ENCODE peak calls at places on chromosomes 16 and 17, in ten cellular contexts. M is adrenal gland, N is esophagus muscularis mucosa, K is testis, U is H1, L is A549, B is K562, E is ovary, X is transverse colon, T is stomach. Z is an unnamed sample.

GRCh38 chr17:17027442-17028058 is 14.7 kb upstream of the MPRIP start:
- DNase-seq in M (no peak), N (no peak), K (no peak), U (no peak), L (no peak), B (no peak), E (no peak), X (no peak), T (no peak), Z (no peak)

GRCh38 chr17:76996741-76997694 is 128.8 kb downstream of the MGAT5B start:
- DNase-seq in M (no peak), N (no peak), K (no peak), U (no peak), L (no peak), B (no peak), E (no peak), X (no peak), T (no peak), Z (no peak)

GRCh38 chr16:79339863-79340262 is 260.7 kb downstream of the MAF start:
- DNase-seq in M (no peak), N (no peak), K (no peak), U (no peak), L (no peak), B (no peak), E (no peak), X (no peak), T (no peak), Z (no peak)

GRCh38 chr17:20280051-20280450 is 187.3 kb downstream of the LGALS9B start:
- DNase-seq in M (no peak), N (no peak), K (no peak), U (no peak), L (no peak), B (no peak), E (no peak), X (no peak), T (no peak), Z (no peak)

GRCh38 chr17:81741594-81742452 is 29.7 kb downstream of the SLC25A10 start:
- DNase-seq in M (no peak), N (no peak), K (no peak), U (no peak), L (no peak), B (peak; percentile 69), E (no peak), X (no peak), T (no peak), Z (no peak)

GRCh38 chr17:56018202-56018601 is 135.1 kb upstream of the ANKFN1 start:
- DNase-seq in M (no peak), N (peak; percentile 10), K (no peak), U (no peak), L (no peak), B (no peak), E (no peak), X (no peak), T (no peak), Z (no peak)

GRCh38 chr17:21058098-21058893 is 15.5 kb upstream of the USP22 start:
- DNase-seq in M (no peak), N (no peak), K (no peak), U (no peak), L (peak; percentile 47), B (no peak), E (no peak), X (no peak), T (no peak), Z (no peak)

GRCh38 chr17:76783146-76783545 is 45.2 kb downstream of the MFSD11 start:
- DNase-seq in M (no peak), N (no peak), K (no peak), U (no peak), L (no peak), B (no peak), E (no peak), X (no peak), T (no peak), Z (no peak)

GRCh38 chr17:66527335-66527734 is 224.9 kb downstream of the PRKCA start:
- DNase-seq in M (no peak), N (no peak), K (no peak), U (no peak), L (no peak), B (no peak), E (no peak), X (no peak), T (no peak), Z (no peak)

GRCh38 chr16:51434567-51435198 is 283.6 kb upstream of the SALL1 start:
- DNase-seq in M (no peak), N (no peak), K (no peak), U (no peak), L (no peak), B (no peak), E (no peak), X (no peak), T (no peak), Z (no peak)

GRCh38 chr16:27330542-27330941 is 16.8 kb downstream of the IL4R start:
- DNase-seq in M (peak; percentile 71), N (peak; percentile 96), K (no peak), U (no peak), L (peak; percentile 17), B (no peak), E (peak; percentile 86), X (peak; percentile 65), T (no peak), Z (peak; percentile 78)

GRCh38 chr17:38707678-38708351 is 2.7 kb downstream of the MLLT6 start:
- DNase-seq in M (no peak), N (no peak), K (peak; percentile 47), U (no peak), L (no peak), B (no peak), E (no peak), X (no peak), T (no peak), Z (no peak)

GRCh38 chr17:31296156-31296555 is 883 bp downstream of the OMG start:
- DNase-seq in M (no peak), N (no peak), K (no peak), U (no peak), L (no peak), B (no peak), E (no peak), X (no peak), T (no peak), Z (no peak)

GRCh38 chr16:59859606-59860402 is 1125.7 kb upstream of the GOT2 start:
- DNase-seq in M (no peak), N (no peak), K (no peak), U (no peak), L (no peak), B (no peak), E (no peak), X (no peak), T (no peak), Z (no peak)

GRCh38 chr16:67968440-67969285 is at the start of gene SLC12A4:
- DNase-seq in M (peak; percentile 87), N (no peak), K (peak; percentile 84), U (no peak), L (peak; percentile 78), B (peak; percentile 99), E (peak; percentile 85), X (peak; percentile 85), T (peak; percentile 82), Z (peak; percentile 95)
- TF ChIP-seq POLR2A in M (peak; percentile 77), N (peak; percentile 77), K (peak; percentile 56), U (no peak), L (peak; percentile 74), B (peak; percentile 54), E (peak; percentile 93), X (peak; percentile 55), T (no peak), Z (peak; percentile 94)

DNA sequence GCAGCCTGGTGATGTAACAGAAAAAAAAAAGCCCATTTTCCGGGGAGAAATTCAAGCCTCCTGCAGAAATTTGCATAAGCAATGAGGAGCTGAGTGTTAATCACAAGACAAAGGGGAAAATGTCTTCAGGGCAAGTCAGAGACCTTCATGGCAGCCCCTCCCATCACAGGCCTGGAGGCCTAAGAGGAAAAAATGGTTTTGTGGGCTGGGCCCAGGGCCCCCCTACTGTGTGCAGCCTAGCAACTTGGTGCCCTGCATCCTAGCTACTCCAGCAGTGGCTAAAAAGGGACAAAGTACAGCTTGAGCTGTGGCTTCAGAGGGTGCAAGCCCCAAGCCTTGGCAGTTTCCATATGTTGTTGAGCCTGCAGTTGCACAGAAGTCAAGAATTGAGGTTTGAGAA is 49.7 kb downstream of the AHSP start:
- DNase-seq in M (no peak), N (no peak), K (no peak), U (no peak), L (no peak), B (no peak), E (no peak), X (no peak), T (no peak), Z (no peak)
- H3K4me1 ChIP-seq in M (no peaks in the 10 kb centered on the region), N (no peaks in the 10 kb centered on the region), K (no peaks in the 10 kb centered on the region), U (no peaks in the 10 kb centered on the region), L (no peaks in the 10 kb centered on the region), B (no peaks in the 10 kb centered on the region), E (no peaks in the 10 kb centered on the region), X (no peaks in the 10 kb centered on the region), T (no peaks in the 10 kb centered on the region), Z (no peaks in the 10 kb centered on the region)

DNA sequence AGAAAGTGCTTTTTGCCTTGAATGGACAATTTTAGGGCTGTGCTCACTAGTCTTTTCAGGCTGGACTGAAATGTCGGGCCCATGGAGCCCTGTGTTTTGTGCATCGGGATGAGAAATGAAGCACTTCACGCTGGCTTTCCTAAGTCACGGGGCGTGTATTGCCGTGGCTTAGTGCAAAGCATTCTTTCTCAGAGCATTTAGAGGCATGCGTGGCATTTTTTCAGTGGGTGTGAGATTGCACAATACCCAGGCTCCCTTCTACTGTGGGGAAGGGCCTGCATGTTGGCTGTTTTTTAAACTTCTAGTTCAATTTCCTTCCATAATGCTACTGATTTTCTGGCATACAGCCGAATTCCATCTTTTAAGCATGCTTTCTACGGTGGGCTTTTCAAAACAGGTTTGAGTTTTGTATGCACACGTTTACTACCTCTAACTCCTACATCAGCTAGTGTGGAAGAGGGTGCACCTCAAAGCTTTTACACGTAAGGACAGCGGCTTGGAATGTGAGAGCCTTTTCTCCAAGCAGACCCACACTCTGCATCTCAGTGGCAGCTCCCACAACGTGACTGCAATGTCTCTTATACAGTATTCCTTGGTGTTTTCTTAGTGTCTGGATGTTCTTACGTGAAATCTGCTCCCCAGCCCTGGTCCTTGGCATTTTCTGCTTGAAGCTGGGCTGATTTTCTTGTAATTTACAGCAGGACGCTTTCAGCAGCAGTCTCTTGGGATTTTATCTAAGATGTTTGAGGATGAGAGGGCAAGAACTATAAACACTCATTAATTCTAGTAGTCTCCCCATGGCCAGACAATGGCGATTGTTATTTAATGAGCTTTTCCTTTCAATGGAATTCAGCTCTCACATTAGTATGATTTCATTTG is 12.3 kb upstream of the POLR3E start:
- DNase-seq in M (no peak), N (no peak), K (no peak), U (no peak), L (no peak), B (no peak), E (no peak), X (no peak), T (no peak), Z (no peak)
- TF ChIP-seq POLR2A in M (no peak), N (no peak), K (no peak), U (no peak), L (no peak), B (no peak), E (no peak), X (no peak), T (no peak), Z (no peak)

DNA sequence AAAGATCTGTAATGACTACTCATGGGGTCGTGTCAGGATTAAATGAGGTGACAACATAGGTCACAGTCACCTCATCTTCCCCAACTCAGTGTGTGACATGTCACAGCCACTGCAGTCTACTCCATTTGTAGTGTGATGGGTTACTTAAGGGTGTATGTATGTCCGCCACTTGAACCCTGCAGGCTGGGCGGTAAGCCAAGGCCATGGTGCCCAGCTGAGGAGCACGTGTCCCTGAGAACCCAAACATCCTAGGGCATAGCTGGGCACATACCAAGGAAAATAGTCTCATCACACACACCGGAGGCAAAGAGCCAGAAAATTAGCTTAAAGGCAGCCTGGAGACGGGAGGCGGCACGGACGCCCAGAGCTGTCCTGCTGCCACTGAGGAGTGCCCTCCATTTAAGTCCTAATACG is 8.2 kb downstream of the DCAKD start:
- DNase-seq in M (peak; percentile 94), N (no peak), K (peak; percentile 61), U (no peak), L (no peak), B (no peak), E (no peak), X (no peak), T (no peak), Z (peak; percentile 67)
- H3K4me1 ChIP-seq in M (peaks cover 23% of the 10 kb centered on the region), N (peaks cover 68% of the 10 kb centered on the region), K (peaks cover 32% of the 10 kb centered on the region), U (peaks cover 11% of the 10 kb centered on the region), L (peaks cover 18% of the 10 kb centered on the region), B (peaks cover 8% of the 10 kb centered on the region), E (peaks cover 23% of the 10 kb centered on the region), X (peaks cover 45% of the 10 kb centered on the region), T (peaks cover 11% of the 10 kb centered on the region), Z (peaks cover 14% of the 10 kb centered on the region)

Z was measured in heart left ventricle.